ENCODE peak calls at places on chromosomes 16 and 17, in ten cellular contexts. Z is fibroblast of mammary gland, Y is adipocyte, L is T47D, O is iris pigment epithelial cell, G is GM03348, K is mesothelial cell of epicardium, C is astrocyte of the hippocampus, W is neural crest cell, A is hepatic stellate cell. Q is an unnamed sample.

GRCh38 chr17:11554042-11554441 is 44.2 kb upstream of the DNAH9 start:
- DNase-seq in K (no peak), Z (no peak), L (no peak), G (no peak), C (no peak), W (no peak), A (no peak), O (no peak), Y (no peak), Q (no peak)

GRCh38 chr17:75894049-75894742 is 2.6 kb downstream of the TRIM65 start:
- DNase-seq in Z (peak; percentile 23), G (no peak), W (no peak), A (no peak), Y (no peak), O (no peak), C (no peak), K (no peak), L (no peak), Q (peak; percentile 56)

GRCh38 chr17:48835971-48836370 is 5.1 kb downstream of the CALCOCO2 start:
- DNase-seq in A (no peak), O (no peak), L (peak; percentile 61), Z (no peak), K (no peak), Y (no peak), G (no peak), W (no peak), C (no peak), Q (no peak)

GRCh38 chr17:21528031-21528684 is 152.0 kb downstream of the KCNJ12 start:
- DNase-seq in L (no peak), Z (no peak), K (no peak), Y (no peak), G (no peak), W (no peak), C (no peak), A (no peak), O (no peak), Q (no peak)

GRCh38 chr17:52079496-52079895 is 79.0 kb downstream of the CA10 start:
- DNase-seq in A (no peak), G (no peak), Y (no peak), C (no peak), O (no peak), W (no peak), Z (no peak), K (no peak), L (no peak), Q (no peak)

GRCh38 chr17:60747069-60747808 is 69.6 kb downstream of the BCAS3 start:
- DNase-seq in L (no peak), Y (no peak), A (no peak), O (no peak), Z (no peak), G (no peak), K (no peak), C (no peak), W (peak; percentile 12), Q (no peak)

GRCh38 chr16:75250809-75251279 is 580 bp downstream of the BCAR1 start:
- DNase-seq in C (peak; percentile 79), A (peak; percentile 80), Z (no peak), O (no peak), G (peak; percentile 79), K (peak; percentile 69), W (no peak), L (peak; percentile 64), Y (peak; percentile 78), Q (no peak)

GRCh38 chr17:6086603-6087400 is 16.6 kb downstream of the WSCD1 start:
- DNase-seq in K (no peak), W (no peak), Z (no peak), O (no peak), A (no peak), G (no peak), C (no peak), L (no peak), Y (no peak), Q (no peak)

GRCh38 chr17:30551666-30552339 is 74.6 kb downstream of the GOSR1 start:
- DNase-seq in G (no peak), W (no peak), Z (no peak), O (no peak), C (no peak), A (no peak), L (no peak), Y (no peak), K (no peak), Q (no peak)

GRCh38 chr16:1639282-1639681 is 27.1 kb downstream of the CRAMP1 start:
- DNase-seq in A (no peak), G (no peak), W (no peak), K (no peak), C (no peak), L (no peak), O (no peak), Y (no peak), Z (no peak), Q (no peak)

GRCh38 chr17:76086384-76086783 is 7.4 kb downstream of the ZACN start:
- DNase-seq in G (no peak), L (no peak), W (no peak), C (no peak), O (no peak), K (no peak), Y (no peak), Z (no peak), A (no peak), Q (no peak)

Q was measured in EH.